ENCODE peak calls at places on chromosomes 11 and 22, in eight cellular contexts. J is NCI-H1092 treated with DMSO at 0.1 percent for 48 hours, F is HEK293T, G is PC-9, K is endothelial cell, I is BJ, C is tibial artery, M is OCI-LY7. T is an unnamed sample.

GRCh38 chr11:69615545-69616278 is 25.2 kb upstream of the CCND1 start:
- DNase-seq in G (no peak), M (no peak), I (no peak), C (no peak), F (no peak), J (no peak), K (no peak), T (no peak)

GRCh38 chr22:42959472-42960145 is 55.3 kb downstream of the PACSIN2 start:
- DNase-seq in G (peak), I (no peak), C (peak), F (peak), M (no peak), K (peak), J (no peak), T (no peak)

GRCh38 chr11:13462311-13462927 is 603 bp downstream of the BTBD10 start:
- DNase-seq in C (peak), M (peak), K (peak), I (no peak), J (peak), F (peak), G (peak), T (peak)

GRCh38 chr11:116244425-116244824 is 528.4 kb downstream of the BUD13 start:
- DNase-seq in I (no peak), G (no peak), M (no peak), K (no peak), F (no peak), J (no peak), C (no peak), T (no peak)

GRCh38 chr22:23020659-23021293 is 49.5 kb upstream of the GNAZ start:
- DNase-seq in I (no peak), M (no peak), K (no peak), F (no peak), J (no peak), C (no peak), G (no peak), T (no peak)

GRCh38 chr11:96267490-96268010 is 75.4 kb downstream of the MAML2 start:
- DNase-seq in M (peak), G (no peak), K (no peak), J (no peak), C (no peak), I (no peak), F (no peak), T (no peak)

GRCh38 chr11:119340335-119341221 is at the start of gene C1QTNF5:
- DNase-seq in C (peak), K (peak), J (no peak), I (no peak), M (no peak), F (no peak), G (no peak), T (no peak)

GRCh38 chr22:47221840-47222615 is 459.6 kb downstream of the TBC1D22A start:
- DNase-seq in J (peak), I (no peak), M (no peak), G (no peak), K (no peak), C (no peak), F (no peak), T (no peak)

GRCh38 chr11:74493816-74494630 is 499 bp upstream of the LIPT2 start:
- DNase-seq in F (no peak), I (no peak), J (no peak), C (no peak), G (peak), M (no peak), K (no peak), T (peak)

GRCh38 chr11:86812322-86812670 is 12.0 kb downstream of the PRSS23 start:
- DNase-seq in K (no peak), M (no peak), G (no peak), C (no peak), F (no peak), J (no peak), I (no peak), T (no peak)

GRCh38 chr22:41267958-41268357 is 18.0 kb downstream of the RANGAP1 start:
- DNase-seq in J (no peak), K (no peak), G (no peak), F (no peak), C (no peak), I (no peak), M (no peak), T (no peak)

GRCh38 chr22:19062139-19062789 is 59.9 kb downstream of the DGCR2 start:
- DNase-seq in M (no peak), G (no peak), F (no peak), J (no peak), C (no peak), K (no peak), I (no peak), T (no peak)

GRCh38 chr11:110907629-110908028 is 195.4 kb upstream of the ARHGAP20 start:
- DNase-seq in K (no peak), G (peak), I (peak), C (no peak), F (no peak), J (no peak), M (peak), T (peak)

GRCh38 chr22:41524283-41524682 is 20.0 kb downstream of the POLR3H start:
- DNase-seq in C (peak), K (no peak), M (no peak), I (no peak), F (no peak), G (no peak), J (no peak), T (no peak)

GRCh38 chr22:45997775-45998637 is 21.0 kb upstream of the WNT7B start:
- DNase-seq in J (no peak), I (no peak), K (no peak), G (no peak), F (no peak), C (no peak), M (no peak), T (no peak)

GRCh38 chr11:2083411-2083810 is 55.8 kb downstream of the IGF2 start:
- DNase-seq in J (no peak), K (no peak), I (no peak), C (no peak), G (no peak), F (no peak), M (no peak), T (no peak)

GRCh38 chr22:29310863-29311339 is 4.5 kb downstream of the GAS2L1 start:
- DNase-seq in M (no peak), G (peak), I (peak), F (peak), J (peak), K (peak), C (peak), T (peak)

GRCh38 chr11:57776101-57776511 is 14.5 kb downstream of the CTNND1 start:
- DNase-seq in C (no peak), F (no peak), J (no peak), K (no peak), G (no peak), I (peak), M (no peak), T (no peak)

GRCh38 chr11:12677131-12677530 is 2.9 kb downstream of the TEAD1 start:
- DNase-seq in I (no peak), C (no peak), K (no peak), G (no peak), J (peak), M (no peak), F (no peak), T (no peak)

GRCh38 chr22:21451545-21452520 is 15.4 kb upstream of the TMEM191C start:
- DNase-seq in G (no peak), M (no peak), J (no peak), C (no peak), F (no peak), I (no peak), K (peak), T (no peak)

GRCh38 chr11:31788066-31788465 is 23.1 kb downstream of the PAX6 start:
- DNase-seq in M (no peak), C (no peak), G (no peak), K (no peak), F (no peak), I (no peak), J (no peak), T (no peak)

GRCh38 chr11:2518112-2518982 is 73.5 kb downstream of the KCNQ1 start:
- DNase-seq in J (no peak), I (no peak), K (peak), G (no peak), F (no peak), M (no peak), C (peak), T (no peak)

GRCh38 chr11:44784784-44785183 is 58.0 kb downstream of the TSPAN18 start:
- DNase-seq in C (no peak), J (no peak), M (no peak), I (no peak), F (no peak), K (no peak), G (no peak), T (no peak)

T was measured in epithelial cell of prostate.